ENCODE peak calls at places on chromosomes 16 and 17, in five cellular contexts. Q is breast epithelium, W is sigmoid colon, H is GM12878, P is prostate gland. R is an unnamed sample.
A peak's percentile ranks its signal among the peaks of the same experiment; 100 is the strongest.

GRCh38 chr17:74099441-74100340 is 103.8 kb upstream of the RPL38 start:
- DNase-seq in P (no peak), H (no peak), W (no peak), Q (no peak), R (no peak)

GRCh38 chr17:66714046-66715023 is 120.6 kb upstream of the CACNG5 start:
- DNase-seq in W (no peak), Q (no peak), H (no peak), P (no peak), R (no peak)

GRCh38 chr16:85303354-85303883 is 191.1 kb upstream of the CIBAR2 start:
- DNase-seq in H (no peak), P (peak; percentile 24), W (peak; percentile 81), Q (peak; percentile 72), R (no peak)

GRCh38 chr17:30372755-30373154 is 6.0 kb upstream of the CPD start:
- DNase-seq in Q (no peak), W (no peak), H (no peak), P (no peak), R (no peak)

GRCh38 chr16:74659041-74659440 is 7.6 kb downstream of the RFWD3 start:
- DNase-seq in W (no peak), P (no peak), Q (no peak), H (no peak), R (no peak)

GRCh38 chr16:13923703-13924298 is 3.8 kb downstream of the ERCC4 start:
- DNase-seq in Q (no peak), W (no peak), H (peak; percentile 20), P (no peak), R (no peak)

GRCh38 chr16:83051451-83051850 is 424.7 kb downstream of the CDH13 start:
- DNase-seq in W (no peak), P (no peak), Q (no peak), H (no peak), R (no peak)

GRCh38 chr17:60277258-60277657 is 114.7 kb downstream of the USP32 start:
- DNase-seq in W (no peak), P (no peak), Q (no peak), H (no peak), R (no peak)

GRCh38 chr16:1356061-1356900 is 4.5 kb downstream of the GNPTG start:
- DNase-seq in Q (no peak), W (no peak), P (no peak), H (no peak), R (no peak)

GRCh38 chr16:82082543-82083244 is 47.6 kb downstream of the HSD17B2 start:
- DNase-seq in H (no peak), Q (no peak), W (no peak), P (no peak), R (no peak)

GRCh38 chr17:45771473-45771959 is 12.6 kb upstream of the CRHR1 start:
- DNase-seq in P (no peak), H (no peak), Q (no peak), W (no peak), R (no peak)

GRCh38 chr16:1300664-1301476 is 8.6 kb upstream of the UBE2I start:
- DNase-seq in Q (peak; percentile 81), H (no peak), W (no peak), P (peak; percentile 48), R (no peak)

GRCh38 chr17:76735586-76736348 is 1.4 kb downstream of the SRSF2 start:
- DNase-seq in Q (no peak), W (no peak), H (no peak), P (no peak), R (peak; percentile 92)
- TF ChIP-seq POLR2AphosphoS5 in Q (no peak), W (no peak), H (peak; percentile 73), P (no peak), R (no peak)

DNA sequence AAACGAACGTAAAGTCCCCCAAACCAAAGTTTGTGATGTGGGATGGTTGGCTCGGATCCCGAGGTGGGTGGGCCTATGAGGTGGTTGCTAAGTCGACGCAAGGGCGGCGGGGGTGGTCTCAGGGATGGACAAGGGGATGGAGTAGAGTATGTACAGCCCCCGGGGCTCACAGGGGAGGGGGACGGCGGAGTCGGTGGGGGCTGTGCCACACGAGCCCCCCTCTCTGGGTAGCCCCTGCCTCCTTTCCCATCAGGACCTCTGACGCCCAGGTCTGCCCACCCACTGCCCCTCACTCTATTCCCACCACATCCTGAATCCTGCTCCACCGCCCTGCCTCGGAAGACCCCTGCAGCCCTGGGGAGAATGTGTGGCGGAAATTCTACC is 15.2 kb downstream of the IL34 start:
- DNase-seq in W (peak; percentile 75), Q (no peak), H (no peak), P (no peak), R (no peak)
- TF ChIP-seq POLR2AphosphoS5 in W (peak; percentile 5), Q (no peak), H (no peak), P (no peak), R (no peak)

GRCh38 chr17:1027044-1027443 is 30.1 kb downstream of the TIMM22 start:
- DNase-seq in Q (no peak), H (no peak), W (no peak), P (no peak), R (no peak)

GRCh38 chr17:1031711-1032110 is 34.8 kb downstream of the TIMM22 start:
- DNase-seq in Q (no peak), P (peak; percentile 35), W (peak; percentile 87), H (no peak), R (no peak)

GRCh38 chr17:1029912-1030656 is 33.2 kb downstream of the TIMM22 start:
- DNase-seq in P (no peak), W (no peak), H (no peak), Q (no peak), R (no peak)

GRCh38 chr17:1030684-1031557 is 34.0 kb downstream of the TIMM22 start:
- DNase-seq in W (peak; percentile 87), P (peak; percentile 50), Q (no peak), H (no peak), R (no peak)

DNA sequence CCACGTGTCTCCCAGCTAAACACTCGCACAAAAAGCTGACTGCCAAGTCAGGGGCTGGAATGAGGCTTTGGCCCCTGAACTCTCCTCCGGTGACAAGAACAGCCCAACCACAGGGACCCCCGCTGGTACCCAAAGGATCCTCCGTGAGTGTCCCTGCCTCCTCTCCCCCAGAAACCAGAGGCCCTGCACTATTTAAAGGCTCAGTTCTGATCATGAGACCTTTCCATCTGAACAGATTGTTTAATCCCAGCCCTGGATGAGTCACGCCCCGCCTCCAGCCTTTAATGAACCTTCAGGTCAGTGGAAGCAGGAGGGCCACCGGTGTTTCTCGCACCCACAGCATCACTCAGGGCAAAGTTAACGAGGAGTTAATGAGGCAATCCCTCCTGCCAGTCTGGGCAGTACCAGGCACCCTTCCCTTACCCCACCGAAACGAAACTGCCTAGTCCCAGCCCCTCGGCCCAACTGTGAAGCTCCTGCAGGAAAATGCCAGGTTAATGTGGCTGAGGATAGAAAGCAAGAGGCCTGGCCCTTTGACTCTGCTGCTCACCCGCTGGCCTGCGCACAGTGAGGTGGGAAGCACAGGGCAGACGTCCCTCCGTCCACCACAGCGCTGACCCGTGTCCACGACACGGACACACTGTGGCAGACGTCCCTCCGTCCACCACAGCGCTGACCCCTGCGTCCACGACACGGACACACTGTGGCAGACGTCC is 32.4 kb downstream of the TIMM22 start:
- DNase-seq in P (no peak), Q (no peak), H (no peak), W (peak; percentile 87), R (no peak)
- TF ChIP-seq POLR2AphosphoS5 in P (peak; percentile 43), Q (no peak), H (no peak), W (no peak), R (peak; percentile 80)

GRCh38 chr17:143785-144281 is 6.5 kb downstream of the SCGB1C2 start:
- DNase-seq in H (no peak), W (peak; percentile 90), Q (peak; percentile 89), P (peak; percentile 70), R (peak; percentile 94)
- TF ChIP-seq POLR2AphosphoS5 in H (no peak), W (no peak), Q (no peak), P (no peak), R (peak; percentile 12)

GRCh38 chr17:33653389-33653788 is 360.3 kb upstream of the ASIC2 start:
- DNase-seq in P (no peak), Q (no peak), H (no peak), W (no peak), R (no peak)

GRCh38 chr17:33642002-33642401 is 348.9 kb upstream of the ASIC2 start:
- DNase-seq in P (no peak), H (no peak), Q (no peak), W (no peak), R (no peak)

GRCh38 chr17:33651631-33652030 is 358.5 kb upstream of the ASIC2 start:
- DNase-seq in W (no peak), H (no peak), P (no peak), Q (no peak), R (no peak)

GRCh38 chr17:33647976-33648375 is 354.9 kb upstream of the ASIC2 start:
- DNase-seq in P (no peak), W (no peak), Q (no peak), H (no peak), R (no peak)
- TF ChIP-seq POLR2AphosphoS5 in P (no peak), W (no peak), Q (no peak), H (no peak), R (no peak)

GRCh38 chr17:2049333-2050245 is 5.3 kb upstream of the HIC1 start:
- DNase-seq in H (no peak), P (peak; percentile 75), W (peak; percentile 92), Q (peak; percentile 84), R (peak; percentile 96)
- TF ChIP-seq POLR2AphosphoS5 in H (no peak), P (peak; percentile 19), W (no peak), Q (peak; percentile 66), R (no peak)

GRCh38 chr17:78933959-78934568 is 8.9 kb upstream of the TIMP2 start:
- DNase-seq in P (peak; percentile 98), Q (peak; percentile 89), W (peak; percentile 100), H (no peak), R (peak; percentile 99)
- TF ChIP-seq POLR2AphosphoS5 in P (peak; percentile 97), Q (peak; percentile 55), W (peak; percentile 75), H (no peak), R (peak; percentile 83)

GRCh38 chr16:3112881-3113574 is 642 bp downstream of the ZNF205 start:
- DNase-seq in H (no peak), P (no peak), W (peak; percentile 77), Q (no peak), R (no peak)

GRCh38 chr16:3115011-3115410 is 2.6 kb downstream of the ZNF205 start:
- DNase-seq in Q (no peak), W (no peak), P (no peak), H (no peak), R (no peak)

GRCh38 chr16:3113765-3114479 is 1.5 kb downstream of the ZNF205 start:
- DNase-seq in Q (no peak), W (no peak), P (no peak), H (no peak), R (no peak)

GRCh38 chr16:3115561-3115960 is 3.2 kb downstream of the ZNF205 start:
- DNase-seq in Q (no peak), W (no peak), H (no peak), P (no peak), R (no peak)

DNA sequence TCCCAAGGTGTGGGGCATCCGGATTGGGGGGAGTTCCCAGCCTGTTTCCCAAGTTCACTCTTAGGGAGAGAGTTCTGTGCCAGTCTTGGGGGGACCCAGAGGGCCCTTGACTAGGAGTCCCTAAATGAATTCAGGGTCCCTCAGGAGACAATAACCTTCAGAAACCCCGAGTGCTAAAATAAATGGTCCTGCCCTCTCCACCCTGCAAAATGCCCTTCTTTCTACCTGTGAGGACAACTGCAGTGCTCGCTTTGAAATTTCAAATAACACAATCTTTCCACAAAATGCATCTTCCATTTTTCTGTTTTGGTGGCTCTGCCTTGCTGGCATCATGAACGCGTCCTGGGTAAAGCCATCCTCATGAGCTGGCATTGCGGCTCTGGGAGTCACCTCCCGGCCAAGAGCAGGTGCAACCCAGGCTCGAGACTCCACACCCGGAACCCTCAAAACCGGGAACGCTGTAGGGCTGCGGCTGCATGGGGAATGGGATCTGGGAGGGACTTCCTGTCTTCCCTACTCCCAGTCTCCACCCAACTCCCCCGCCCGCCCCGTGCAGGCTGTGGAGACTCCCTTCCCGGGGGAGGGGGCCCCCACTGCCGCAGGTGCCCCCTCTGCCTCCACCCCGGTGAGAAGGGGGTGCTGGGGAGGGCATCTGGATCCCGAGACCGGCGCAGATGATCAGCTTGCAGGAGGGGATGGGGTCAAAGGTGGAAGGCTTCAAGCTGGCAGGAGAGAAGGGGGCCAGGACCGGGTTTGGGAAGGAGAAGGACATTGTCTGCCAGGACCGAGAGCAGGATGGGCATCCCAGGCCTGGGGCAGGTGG is at the start of gene ZNF205:
- DNase-seq in H (no peak), P (peak; percentile 64), Q (peak; percentile 73), W (peak; percentile 87), R (no peak)
- TF ChIP-seq POLR2AphosphoS5 in H (no peak), P (peak; percentile 76), Q (no peak), W (no peak), R (peak; percentile 44)